ENCODE peak calls at places on chromosomes 2 and 18, in four cellular contexts. Y is A673, T is fibroblast of pulmonary artery, R is mammary epithelial cell. Z is an unnamed sample.

GRCh38 chr18:26470011-26470637 is 78.2 kb downstream of the KCTD1 start:
- DNase-seq in T (no peak), R (no peak), Y (no peak), Z (no peak)

GRCh38 chr2:157355618-157356017 is 30.0 kb upstream of the ERMN start:
- DNase-seq in R (peak), Y (peak), T (peak), Z (no peak)

GRCh38 chr2:26735883-26736588 is 28.0 kb upstream of the SLC35F6 start:
- DNase-seq in Y (no peak), T (no peak), R (no peak), Z (no peak)

GRCh38 chr18:23968638-23969037 is 45.9 kb upstream of the TTC39C start:
- DNase-seq in T (no peak), R (no peak), Y (no peak), Z (no peak)

GRCh38 chr2:59622599-59623308 is 930.7 kb downstream of the BCL11A start:
- DNase-seq in Y (no peak), T (no peak), R (no peak), Z (no peak)

GRCh38 chr18:23207191-23207955 is 72.1 kb downstream of the CABLES1 start:
- DNase-seq in T (no peak), R (no peak), Y (no peak), Z (peak)

GRCh38 chr2:121173806-121174205 is 111.2 kb downstream of the TFCP2L1 start:
- DNase-seq in Y (no peak), R (no peak), T (no peak), Z (no peak)

GRCh38 chr2:41900299-41900698 is 147.5 kb upstream of the PKDCC start:
- DNase-seq in Y (no peak), R (no peak), T (no peak), Z (no peak)

GRCh38 chr2:96264656-96265348 is 995 bp downstream of the TMEM127 start:
- DNase-seq in Y (peak), R (no peak), T (peak), Z (peak)

DNA sequence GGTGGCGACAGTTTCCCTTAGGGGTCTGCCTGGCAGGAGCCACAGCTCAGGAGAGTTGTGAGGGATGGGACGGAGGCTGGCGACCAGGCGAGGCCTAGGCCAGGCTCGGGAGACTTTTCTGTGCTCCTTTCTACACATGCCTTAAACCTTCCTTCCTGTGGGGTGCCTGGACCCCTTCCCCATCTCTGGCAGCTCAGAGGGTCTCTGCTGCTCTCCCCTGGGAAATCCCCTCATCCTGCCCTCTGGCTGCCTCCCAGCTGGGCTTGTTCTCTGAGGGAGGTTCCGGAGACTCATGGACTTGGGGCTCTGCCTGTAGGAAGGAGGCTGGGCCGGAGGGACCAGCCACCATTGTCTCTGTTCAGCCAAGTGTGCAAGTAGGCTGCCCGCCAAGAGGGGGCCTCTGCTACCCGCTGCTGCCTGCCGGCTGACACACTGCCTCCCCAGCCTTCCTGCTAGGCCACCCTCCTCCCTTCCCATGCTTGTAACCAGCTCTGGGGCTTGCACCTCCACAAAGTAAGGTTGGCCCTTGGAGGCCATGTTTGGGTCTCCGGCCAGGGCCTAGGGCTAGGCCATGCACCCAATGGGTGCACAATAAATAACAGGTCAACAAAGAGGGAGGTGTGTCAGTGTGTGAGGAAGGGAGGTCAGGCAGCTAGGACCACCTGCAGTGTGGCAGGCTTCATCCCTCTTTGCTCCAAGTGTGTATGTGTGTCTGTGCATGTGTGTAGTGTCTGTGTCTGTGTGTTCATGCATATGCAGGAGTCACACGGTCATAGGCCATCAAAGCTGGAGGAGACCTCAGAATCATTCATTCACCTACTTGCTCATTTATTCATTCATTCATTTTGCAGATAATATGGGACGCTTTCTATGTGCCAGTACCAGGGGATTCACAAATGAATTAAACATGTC is 28.8 kb downstream of the PSD4 start:
- DNase-seq in R (no peak), Y (peak), T (no peak), Z (no peak)
- TF ChIP-seq CTCF in R (no peak), Y (peak), T (no peak), Z (no peak)

GRCh38 chr2:235087812-235088607 is 136.2 kb downstream of the SH3BP4 start:
- DNase-seq in T (peak), R (no peak), Y (no peak), Z (no peak)
- TF ChIP-seq CTCF in T (peak), R (no peak), Y (no peak), Z (peak)

GRCh38 chr2:197128126-197128525 is 182.5 kb downstream of the ANKRD44 start:
- DNase-seq in T (no peak), R (no peak), Y (no peak), Z (no peak)

GRCh38 chr2:197121756-197122385 is 188.7 kb downstream of the ANKRD44 start:
- DNase-seq in Y (no peak), R (no peak), T (peak), Z (no peak)

GRCh38 chr2:197122821-197123220 is 187.8 kb downstream of the ANKRD44 start:
- DNase-seq in Y (no peak), R (peak), T (no peak), Z (no peak)

GRCh38 chr2:197126630-197127029 is 183.9 kb downstream of the ANKRD44 start:
- DNase-seq in Y (no peak), R (no peak), T (no peak), Z (no peak)

DNA sequence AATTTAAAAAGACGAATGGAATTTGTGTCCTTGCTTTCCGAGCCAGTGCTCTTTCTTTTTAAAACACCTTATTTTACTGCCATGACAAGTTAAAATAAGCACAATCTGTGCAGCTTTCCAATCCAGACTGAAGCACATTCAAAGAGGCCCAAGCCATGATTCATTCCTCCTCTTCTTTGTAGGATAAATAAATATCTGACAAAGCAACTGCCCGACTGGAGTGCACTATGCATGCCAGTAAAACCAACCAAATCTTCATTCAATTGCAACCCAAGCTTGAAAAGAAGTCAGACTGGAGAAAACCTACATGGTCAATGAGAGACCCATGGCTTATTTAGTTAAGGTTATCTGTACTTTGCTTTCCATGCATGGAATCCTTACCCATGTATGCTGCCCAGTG is 185.6 kb downstream of the ANKRD44 start:
- DNase-seq in R (no peak), T (peak), Y (no peak), Z (peak)
- TF ChIP-seq CTCF in R (no peak), T (no peak), Y (no peak), Z (no peak)

GRCh38 chr18:904135-905090 is at the start of gene ADCYAP1:
- DNase-seq in Y (no peak), R (no peak), T (peak), Z (no peak)
- TF ChIP-seq CTCF in Y (peak), R (no peak), T (peak), Z (peak)

GRCh38 chr2:68828887-68829708 is 42.1 kb downstream of the BMP10 start:
- DNase-seq in T (peak), R (peak), Y (peak), Z (peak)
- TF ChIP-seq CTCF in T (no peak), R (no peak), Y (no peak), Z (no peak)

GRCh38 chr2:68357608-68358337 is 7.3 kb upstream of the PLEK start:
- DNase-seq in T (peak), R (peak), Y (peak), Z (peak)
- TF ChIP-seq CTCF in T (peak), R (peak), Y (peak), Z (peak)

DNA sequence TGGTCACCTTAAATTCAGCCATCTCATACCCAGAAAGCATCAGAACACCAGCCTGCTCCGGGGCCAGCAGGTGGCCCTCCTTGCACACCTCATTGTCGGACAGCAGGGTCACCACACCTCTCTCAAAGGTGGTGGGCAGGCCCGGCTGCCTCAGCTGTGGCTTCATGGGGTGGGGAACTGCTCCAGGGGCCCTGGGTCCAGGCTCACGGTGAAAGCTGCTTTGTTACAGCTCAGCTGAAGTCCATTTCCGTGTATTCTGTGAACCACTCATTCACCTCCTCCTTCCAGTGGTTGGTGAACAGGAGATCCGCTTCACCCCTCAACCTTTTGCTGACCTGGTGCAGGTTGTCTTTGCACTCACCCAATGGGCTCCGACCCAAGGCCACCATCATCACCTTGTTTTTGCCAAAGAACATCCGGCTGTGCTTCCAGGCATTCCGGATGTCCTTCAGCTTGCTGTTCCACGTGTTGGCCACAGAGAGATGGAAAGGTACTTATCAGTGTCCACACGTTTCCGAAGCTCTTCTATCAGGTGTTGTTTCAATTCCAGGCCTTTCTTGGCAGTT is 78.6 kb upstream of the LDLRAD4 start:
- DNase-seq in R (no peak), Y (no peak), T (no peak), Z (no peak)
- TF ChIP-seq CTCF in R (no peak), Y (no peak), T (no peak), Z (no peak)

GRCh38 chr2:43802135-43802534 is 28.3 kb downstream of the DYNC2LI1 start:
- DNase-seq in Y (no peak), T (no peak), R (no peak), Z (no peak)

GRCh38 chr2:43800894-43801293 is 27.1 kb downstream of the DYNC2LI1 start:
- DNase-seq in T (no peak), R (no peak), Y (no peak), Z (no peak)

GRCh38 chr2:43803113-43803512 is 29.3 kb downstream of the DYNC2LI1 start:
- DNase-seq in Y (no peak), R (peak), T (peak), Z (no peak)

GRCh38 chr2:43796206-43796605 is 22.4 kb downstream of the DYNC2LI1 start:
- DNase-seq in R (no peak), T (no peak), Y (no peak), Z (no peak)

DNA sequence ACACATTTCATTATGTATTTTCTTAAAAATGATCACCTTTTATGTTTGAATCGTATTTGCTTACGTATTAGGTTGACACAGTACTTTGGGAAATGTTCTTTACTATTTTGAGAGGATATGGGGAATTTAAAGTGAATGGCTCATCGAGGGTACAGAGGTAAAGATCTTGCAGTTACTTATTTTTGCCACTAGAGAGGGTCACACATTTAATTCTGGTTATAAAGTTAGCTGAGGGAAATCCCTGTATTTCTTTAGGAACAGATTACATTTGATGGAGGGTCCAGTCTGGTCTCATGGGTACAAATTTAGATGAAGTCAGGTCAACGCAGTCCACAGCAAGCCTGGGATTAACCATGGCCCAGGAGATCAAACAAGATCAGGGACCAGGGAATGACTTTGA is 24.5 kb downstream of the DYNC2LI1 start:
- DNase-seq in R (no peak), T (no peak), Y (peak), Z (no peak)
- TF ChIP-seq CTCF in R (peak), T (peak), Y (peak), Z (no peak)

DNA sequence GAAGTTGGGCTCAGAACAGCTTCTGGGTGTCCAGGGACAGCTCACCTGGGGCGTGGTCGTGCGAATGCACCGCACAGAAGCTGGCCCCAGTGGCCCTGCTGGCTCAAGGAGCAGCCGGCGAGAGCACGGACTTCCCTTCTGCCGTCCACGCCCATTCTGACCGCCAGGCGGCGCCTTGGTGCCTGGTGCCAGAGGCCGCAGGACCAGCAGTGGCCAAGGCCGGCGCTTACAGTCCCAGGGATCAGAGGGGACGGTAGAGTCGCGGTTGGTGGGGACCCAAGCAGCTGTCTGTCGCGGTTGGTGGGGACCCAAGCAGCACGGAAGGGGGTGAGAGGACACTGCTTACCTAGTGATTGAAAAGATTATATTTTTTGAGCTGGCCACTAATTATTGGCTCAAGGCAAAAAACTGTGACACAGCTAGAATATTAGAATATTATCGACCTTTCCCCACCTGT is 25.7 kb downstream of the NPPC start:
- DNase-seq in T (peak), R (peak), Y (peak), Z (peak)
- TF ChIP-seq CTCF in T (peak), R (peak), Y (peak), Z (peak)

DNA sequence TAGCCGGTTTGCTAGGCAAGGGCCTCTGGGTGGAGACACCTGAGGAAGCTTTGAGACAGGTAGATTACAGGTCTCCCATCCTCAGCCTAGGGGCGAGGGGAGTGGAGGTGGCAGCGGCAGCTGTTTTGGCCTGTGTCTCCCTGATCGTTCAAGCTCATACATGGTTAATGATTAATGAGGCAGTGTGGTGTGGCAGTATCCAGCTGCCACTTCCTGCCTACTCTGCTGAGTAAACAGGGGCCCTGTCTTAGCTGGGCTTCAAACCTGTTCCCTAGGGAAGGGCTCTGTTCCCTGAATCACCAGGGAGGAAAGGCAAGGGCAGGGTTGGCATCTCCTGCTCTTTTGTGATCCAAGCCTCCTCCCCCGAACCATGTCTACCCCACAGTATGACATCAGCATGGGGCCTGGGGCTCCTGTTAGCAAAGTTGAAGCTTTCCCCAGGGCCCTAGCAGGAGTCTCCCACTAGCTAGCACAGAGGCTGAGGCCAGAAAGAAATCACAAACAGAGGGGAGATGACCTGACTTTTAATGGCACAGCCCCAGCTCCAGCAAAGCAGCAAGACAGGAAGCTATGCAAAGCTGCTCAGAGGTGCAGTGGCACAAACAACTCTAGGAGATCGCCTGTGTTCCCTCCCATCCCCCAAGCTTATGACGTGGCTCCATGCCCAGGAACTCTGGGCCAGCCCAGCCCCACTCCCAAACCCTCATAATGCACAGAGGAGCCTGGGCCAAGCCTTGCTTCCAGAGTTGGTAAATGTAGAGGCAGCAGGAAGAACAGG is 3.7 kb upstream of the TUBA4B start:
- DNase-seq in T (peak), Y (peak), R (peak), Z (peak)
- TF ChIP-seq CTCF in T (no peak), Y (no peak), R (no peak), Z (no peak)

Z was measured in brain microvascular endothelial cell.